ENCODE peak calls at places on chromosomes 5 and 9, in ten cellular contexts. T is IMR-90; N is heart right ventricle; B is fibroblast of lung; Q is A673; G is astrocyte; A is lower lobe of right lung; S is CD8-positive, alpha-beta T cell; Z is ovary; I is body of pancreas. J is an unnamed sample.

GRCh38 chr5:39605966-39606591 is 181.3 kb upstream of the DAB2 start:
- DNase-seq in I (no peak), S (no peak), N (no peak), T (peak; percentile 36), A (no peak), Z (no peak), G (peak; percentile 24), B (peak; percentile 48), Q (no peak), J (no peak)

GRCh38 chr9:73155968-73156592 is 4.4 kb downstream of the ANXA1 start:
- DNase-seq in S (no peak), I (no peak), A (no peak), Z (no peak), Q (no peak), G (no peak), B (no peak), N (no peak), T (no peak), J (no peak)

GRCh38 chr9:93667627-93668026 is 91.2 kb downstream of the PHF2 start:
- DNase-seq in Z (no peak), A (no peak), N (no peak), Q (no peak), G (no peak), S (no peak), T (no peak), B (no peak), I (peak; percentile 7), J (no peak)

GRCh38 chr5:157072508-157072907 is 13.6 kb upstream of the HAVCR1 start:
- DNase-seq in N (no peak), T (no peak), Z (no peak), G (no peak), Q (no peak), S (no peak), A (no peak), I (no peak), B (no peak), J (no peak)

GRCh38 chr5:90948969-90949368 is 390.4 kb downstream of the ADGRV1 start:
- DNase-seq in Z (no peak), T (no peak), G (no peak), B (no peak), S (no peak), N (no peak), Q (no peak), I (no peak), A (no peak), J (no peak)

GRCh38 chr9:89010056-89010455 is 18.8 kb downstream of the S1PR3 start:
- DNase-seq in Q (no peak), I (no peak), Z (no peak), S (no peak), A (no peak), G (no peak), N (no peak), B (peak; percentile 62), T (no peak), J (no peak)

GRCh38 chr9:100498592-100498991 is 25.6 kb downstream of the TMEFF1 start:
- DNase-seq in B (peak; percentile 37), T (peak; percentile 61), N (no peak), Z (no peak), I (no peak), Q (peak; percentile 32), G (peak; percentile 15), A (no peak), S (no peak), J (no peak)

GRCh38 chr9:93813687-93814560 is 141.2 kb downstream of the BARX1 start:
- DNase-seq in G (no peak), A (no peak), I (peak; percentile 1), B (no peak), T (no peak), S (no peak), Q (no peak), Z (no peak), N (no peak), J (no peak)

GRCh38 chr5:138953370-138954256 is 78.5 kb upstream of the LRRTM2 start:
- DNase-seq in B (peak; percentile 72), Q (peak; percentile 94), S (peak; percentile 13), G (peak; percentile 63), T (peak; percentile 54), N (peak; percentile 90), A (peak; percentile 86), I (peak; percentile 91), Z (peak; percentile 78), J (no peak)

GRCh38 chr5:80181618-80182211 is 74.1 kb downstream of the SERINC5 start:
- DNase-seq in G (peak; percentile 53), S (peak; percentile 46), N (no peak), T (no peak), I (peak; percentile 79), B (peak; percentile 54), A (peak; percentile 77), Z (no peak), Q (no peak), J (no peak)

GRCh38 chr5:148511832-148512347 is 128.1 kb downstream of the FBXO38 start:
- DNase-seq in G (no peak), S (no peak), A (no peak), N (no peak), Q (no peak), B (no peak), T (no peak), I (no peak), Z (no peak), J (no peak)

GRCh38 chr5:148512498-148512897 is 128.7 kb downstream of the FBXO38 start:
- DNase-seq in T (no peak), B (no peak), Z (no peak), S (no peak), N (no peak), I (no peak), Q (no peak), G (no peak), A (no peak), J (no peak)

GRCh38 chr5:148514344-148514743 is 130.6 kb downstream of the FBXO38 start:
- DNase-seq in A (no peak), I (no peak), G (no peak), T (no peak), Q (no peak), Z (no peak), N (no peak), B (no peak), S (no peak), J (no peak)

GRCh38 chr5:148507644-148508043 is 123.9 kb downstream of the FBXO38 start:
- DNase-seq in A (no peak), S (no peak), T (no peak), G (no peak), Z (no peak), N (no peak), Q (no peak), B (no peak), I (no peak), J (no peak)

DNA sequence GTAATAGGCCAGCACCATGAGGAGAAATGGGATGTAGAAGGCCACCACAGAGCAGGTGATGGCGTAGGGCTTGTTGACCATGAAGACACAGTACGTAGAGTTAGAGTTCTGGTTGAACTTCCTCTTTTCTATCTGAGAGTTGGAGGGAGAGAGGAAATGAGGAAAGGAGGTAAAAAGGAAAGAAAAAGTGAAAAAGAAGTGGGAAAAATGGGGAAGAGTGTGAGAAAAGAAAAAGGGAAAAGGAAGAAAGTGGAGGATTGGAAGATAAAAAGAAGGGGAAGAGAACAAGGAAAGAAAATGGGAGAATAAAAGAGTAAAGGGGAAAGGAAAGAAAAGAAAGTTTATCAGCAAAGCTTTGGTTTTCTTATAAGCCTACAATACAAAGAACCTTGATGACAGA is 126.1 kb downstream of the FBXO38 start:
- DNase-seq in N (no peak), B (no peak), T (no peak), A (no peak), S (no peak), I (no peak), Z (no peak), Q (no peak), G (no peak), J (no peak)
- H3K27me3 ChIP-seq in N (no peaks in the 10 kb centered on the region), B (no peaks in the 10 kb centered on the region), T (no peaks in the 10 kb centered on the region), A (no peaks in the 10 kb centered on the region), S (no peaks in the 10 kb centered on the region), I (no peaks in the 10 kb centered on the region), Z (no peaks in the 10 kb centered on the region), Q (peaks cover 4% of the 10 kb centered on the region), G (no peaks in the 10 kb centered on the region), J (no peaks in the 10 kb centered on the region)

GRCh38 chr5:61659221-61659696 is 327.2 kb downstream of the ZSWIM6 start:
- DNase-seq in N (no peak), Q (no peak), I (peak; percentile 75), B (no peak), S (no peak), T (no peak), Z (no peak), G (no peak), A (no peak), J (no peak)
- H3K4me3 ChIP-seq in N (no peak overlapping the region), Q (no peak overlapping the region), I (no peak overlapping the region), B (no peak overlapping the region), S (no peak overlapping the region), T (no peak overlapping the region), Z (no peak overlapping the region), G (no peak overlapping the region), A (no peak overlapping the region), J (no peak overlapping the region)

DNA sequence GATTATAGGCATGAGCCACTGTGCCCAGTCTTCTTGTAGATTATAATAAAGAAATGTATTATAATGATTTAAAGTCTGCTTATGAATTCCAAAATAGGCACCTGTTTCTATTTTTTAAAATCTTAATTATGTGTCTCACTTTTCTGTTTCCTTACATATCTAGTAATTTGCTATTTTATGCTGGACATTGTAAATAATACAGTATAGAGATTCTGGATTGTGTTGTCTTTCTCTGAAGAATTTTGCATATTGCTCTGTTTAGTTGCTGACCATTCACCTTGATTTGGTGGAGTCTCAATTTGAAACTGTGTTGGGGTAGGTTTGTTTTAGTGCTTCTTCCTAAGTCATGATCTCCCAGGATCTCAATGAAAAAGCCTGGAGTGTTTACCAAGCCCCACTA is 102.8 kb downstream of the C9orf50 start:
- DNase-seq in T (no peak), Q (no peak), A (no peak), Z (no peak), I (no peak), G (no peak), N (no peak), S (no peak), B (no peak), J (no peak)
- TF ChIP-seq CTCF in T (no peak), Q (no peak), A (no peak), Z (no peak), I (no peak), G (no peak), N (no peak), S (no peak), B (no peak), J (no peak)

GRCh38 chr9:97983524-97984187 is 515 bp downstream of the ANP32B start:
- DNase-seq in N (peak; percentile 68), Z (peak; percentile 66), A (peak; percentile 73), G (peak; percentile 4), T (peak; percentile 9), B (peak; percentile 32), Q (peak; percentile 69), S (peak; percentile 49), I (peak; percentile 49), J (no peak)

GRCh38 chr9:97985058-97985861 is 2.1 kb downstream of the ANP32B start:
- DNase-seq in T (peak; percentile 11), G (no peak), S (peak; percentile 21), N (peak; percentile 19), A (no peak), B (no peak), Q (peak; percentile 15), Z (peak; percentile 40), I (peak; percentile 21), J (no peak)

GRCh38 chr9:97987490-97987889 is 4.3 kb downstream of the ANP32B start:
- DNase-seq in Z (no peak), S (no peak), T (no peak), N (no peak), A (no peak), I (no peak), Q (no peak), G (no peak), B (no peak), J (no peak)

GRCh38 chr9:97984188-97985057 is 1.3 kb downstream of the ANP32B start:
- DNase-seq in A (peak; percentile 90), G (peak; percentile 58), B (peak; percentile 75), T (peak; percentile 78), N (peak; percentile 88), Z (peak; percentile 87), S (peak; percentile 57), Q (peak; percentile 83), I (peak; percentile 83), J (peak; percentile 36)

GRCh38 chr9:97986466-97986865 is 3.3 kb downstream of the ANP32B start:
- DNase-seq in Q (no peak), S (no peak), Z (no peak), N (no peak), I (no peak), B (no peak), A (no peak), T (no peak), G (no peak), J (no peak)
- H3K27me3 ChIP-seq in Q (no peaks in the 10 kb centered on the region), S (no peaks in the 10 kb centered on the region), Z (no peaks in the 10 kb centered on the region), N (no peaks in the 10 kb centered on the region), I (no peaks in the 10 kb centered on the region), B (no peaks in the 10 kb centered on the region), A (no peaks in the 10 kb centered on the region), T (no peaks in the 10 kb centered on the region), G (no peaks in the 10 kb centered on the region), J (no peaks in the 10 kb centered on the region)

J was measured in AG04450.